ENCODE peak calls at places on chromosomes 13 and 19, in four cellular contexts. K is prostate gland, W is fibroblast of lung, A is WERI-Rb-1. S is an unnamed sample.

GRCh38 chr13:20394506-20394905 is 131.2 kb downstream of the CRYL1 start:
- DNase-seq in K (no peak), W (no peak), A (no peak), S (no peak)

GRCh38 chr19:46955813-46956371 is 63.7 kb upstream of the NPAS1 start:
- DNase-seq in A (no peak), W (no peak), K (no peak), S (no peak)

GRCh38 chr13:23440821-23441608 is 7.5 kb upstream of the SACS start:
- DNase-seq in W (no peak), K (no peak), A (no peak), S (no peak)

GRCh38 chr13:100269837-100270236 is 180.9 kb downstream of the PCCA start:
- DNase-seq in K (no peak), W (peak; percentile 89), A (no peak), S (no peak)

GRCh38 chr13:49165798-49166752 is 54.1 kb upstream of the MLNR start:
- DNase-seq in A (no peak), W (peak; percentile 46), K (no peak), S (no peak)

GRCh38 chr19:48466571-48467325 is 2.4 kb upstream of the CYTH2 start:
- DNase-seq in A (peak; percentile 76), K (no peak), W (no peak), S (no peak)

GRCh38 chr19:751501-752341 is 809 bp downstream of the MISP start:
- DNase-seq in K (no peak), A (no peak), W (peak; percentile 87), S (peak; percentile 34)

GRCh38 chr19:7450243-7451223 is 38.3 kb downstream of the PEX11G start:
- DNase-seq in K (no peak), W (peak; percentile 46), A (no peak), S (no peak)

GRCh38 chr19:45824041-45824471 is 8.9 kb upstream of the RSPH6A start:
- DNase-seq in K (peak; percentile 59), W (no peak), A (no peak), S (no peak)

GRCh38 chr13:110287031-110287828 is 19.7 kb downstream of the COL4A1 start:
- DNase-seq in A (no peak), K (no peak), W (no peak), S (no peak)

GRCh38 chr19:7326105-7326877 is 22.4 kb upstream of the ARHGEF18 start:
- DNase-seq in W (peak; percentile 11), K (no peak), A (peak; percentile 59), S (peak; percentile 54)

GRCh38 chr13:44307255-44307654 is 66.4 kb upstream of the SERP2 start:
- DNase-seq in W (peak; percentile 69), K (no peak), A (no peak), S (no peak)

GRCh38 chr19:12611361-12611699 is 610 bp downstream of the ZNF791 start:
- DNase-seq in K (peak; percentile 73), W (peak; percentile 73), A (peak; percentile 79), S (peak; percentile 86)

GRCh38 chr13:102484329-102484728 is 82.5 kb upstream of the FGF14 start:
- DNase-seq in A (no peak), W (peak; percentile 40), K (no peak), S (no peak)

GRCh38 chr19:35109395-35110112 is 6.1 kb upstream of the FXYD3 start:
- DNase-seq in K (no peak), W (no peak), A (peak; percentile 65), S (no peak)

GRCh38 chr19:35846038-35846668 is 6.2 kb downstream of the NPHS1 start:
- DNase-seq in A (no peak), W (no peak), K (no peak), S (no peak)

GRCh38 chr19:51771369-51771768 is 10.4 kb downstream of the FPR2 start:
- DNase-seq in A (no peak), W (no peak), K (no peak), S (no peak)

GRCh38 chr13:98216135-98216565 is 39.1 kb upstream of the RNF113B start:
- DNase-seq in W (peak; percentile 70), A (no peak), K (no peak), S (peak; percentile 81)

GRCh38 chr19:17020380-17020779 is 6.2 kb downstream of the CPAMD8 start:
- DNase-seq in A (no peak), W (no peak), K (no peak), S (no peak)

GRCh38 chr13:41652735-41653361 is 195.5 kb downstream of the RGCC start:
- DNase-seq in W (peak; percentile 84), K (peak; percentile 30), A (no peak), S (peak; percentile 37)

GRCh38 chr19:32928806-32929205 is 43.0 kb downstream of the CEP89 start:
- DNase-seq in A (no peak), K (no peak), W (no peak), S (no peak)

GRCh38 chr19:11710313-11710712 is 28.4 kb downstream of the ZNF823 start:
- DNase-seq in K (no peak), A (no peak), W (no peak), S (no peak)

GRCh38 chr19:13151605-13152355 is 1.6 kb downstream of the IER2 start:
- DNase-seq in K (peak; percentile 98), A (peak; percentile 96), W (peak; percentile 98), S (peak; percentile 99)

GRCh38 chr19:11203194-11204075 is 6.1 kb upstream of the KANK2 start:
- DNase-seq in A (peak; percentile 64), K (peak; percentile 34), W (peak; percentile 97), S (peak; percentile 85)

GRCh38 chr13:101989798-101990350 is 412.0 kb downstream of the FGF14 start:
- DNase-seq in A (no peak), W (no peak), K (no peak), S (no peak)

GRCh38 chr19:49241769-49242168 is 83.2 kb downstream of the SLC6A16 start:
- DNase-seq in W (no peak), K (no peak), A (no peak), S (no peak)

GRCh38 chr19:50861025-50861424 is 6.3 kb downstream of the KLK3 start:
- DNase-seq in A (no peak), K (peak; percentile 78), W (no peak), S (no peak)

GRCh38 chr19:19475845-19476828 is 39.2 kb downstream of the TSSK6 start:
- DNase-seq in K (no peak), W (no peak), A (peak; percentile 32), S (peak; percentile 81)

GRCh38 chr19:5058456-5059190 is 89.7 kb downstream of the KDM4B start:
- DNase-seq in A (no peak), W (no peak), K (no peak), S (no peak)

DNA sequence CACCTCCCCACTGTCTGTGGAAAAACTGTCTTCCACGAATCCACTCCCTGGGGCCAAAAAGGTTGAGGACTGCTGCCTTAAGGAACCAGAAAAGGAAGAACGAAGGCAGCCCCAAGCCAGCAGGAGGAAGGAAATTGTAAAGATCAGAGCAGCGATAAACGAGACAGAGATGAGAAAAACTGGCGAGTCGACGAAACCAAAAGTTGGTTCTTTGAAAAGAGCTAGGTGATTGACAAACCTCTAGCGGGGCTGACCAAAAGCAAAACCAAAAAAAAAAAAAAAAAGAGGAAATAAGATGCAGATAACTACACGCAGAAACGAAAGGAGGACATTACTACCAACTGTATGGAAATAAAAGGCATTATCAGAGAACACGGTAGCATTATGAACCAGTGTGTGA is 76.9 kb downstream of the GADD45B start:
- DNase-seq in A (no peak), W (no peak), K (no peak), S (no peak)
- H3K27ac ChIP-seq in A (no peak overlapping the region), W (no peak overlapping the region), K (peak overlapping the region; percentile 40), S (no peak overlapping the region)

DNA sequence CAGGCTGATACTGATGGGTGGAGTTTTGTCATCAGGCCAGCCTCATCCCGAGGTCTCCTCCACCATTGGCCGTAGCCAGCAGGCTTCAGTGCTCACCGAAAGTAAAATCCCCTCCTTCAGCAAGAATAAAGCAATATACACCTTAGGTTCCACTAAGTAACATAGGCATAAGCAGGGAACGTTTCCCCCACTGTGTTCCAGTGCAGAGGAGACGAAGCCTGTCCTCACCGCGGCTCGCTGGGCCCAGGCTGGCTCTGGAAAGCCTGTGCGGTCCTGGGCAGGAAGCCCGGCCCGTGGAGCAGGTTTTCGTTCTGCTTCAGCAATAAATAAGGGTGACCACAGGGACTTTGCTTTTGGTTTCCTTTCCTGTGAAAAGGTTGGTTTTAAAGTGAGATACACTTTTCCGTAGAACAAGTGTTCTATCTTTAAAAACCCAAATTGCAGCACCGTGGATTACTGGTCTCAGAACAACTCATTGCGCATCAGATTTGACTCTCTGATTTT is 16.3 kb upstream of the TEX29 start:
- DNase-seq in W (no peak), K (no peak), A (no peak), S (no peak)
- H3K36me3 ChIP-seq in W (peaks cover 14% of the 10 kb centered on the region), K (peaks cover 3% of the 10 kb centered on the region), A (peaks cover 55% of the 10 kb centered on the region), S (peaks cover 13% of the 10 kb centered on the region)

GRCh38 chr19:8453616-8454015 is 8.8 kb downstream of the HNRNPM start:
- DNase-seq in A (no peak), K (no peak), W (no peak), S (no peak)

GRCh38 chr19:8456064-8456463 is 11.3 kb downstream of the HNRNPM start:
- DNase-seq in A (peak; percentile 18), W (no peak), K (no peak), S (no peak)

GRCh38 chr19:8454218-8454617 is 9.4 kb downstream of the HNRNPM start:
- DNase-seq in A (no peak), K (no peak), W (no peak), S (no peak)

GRCh38 chr19:8457209-8457608 is 12.4 kb downstream of the HNRNPM start:
- DNase-seq in A (no peak), W (no peak), K (no peak), S (no peak)

DNA sequence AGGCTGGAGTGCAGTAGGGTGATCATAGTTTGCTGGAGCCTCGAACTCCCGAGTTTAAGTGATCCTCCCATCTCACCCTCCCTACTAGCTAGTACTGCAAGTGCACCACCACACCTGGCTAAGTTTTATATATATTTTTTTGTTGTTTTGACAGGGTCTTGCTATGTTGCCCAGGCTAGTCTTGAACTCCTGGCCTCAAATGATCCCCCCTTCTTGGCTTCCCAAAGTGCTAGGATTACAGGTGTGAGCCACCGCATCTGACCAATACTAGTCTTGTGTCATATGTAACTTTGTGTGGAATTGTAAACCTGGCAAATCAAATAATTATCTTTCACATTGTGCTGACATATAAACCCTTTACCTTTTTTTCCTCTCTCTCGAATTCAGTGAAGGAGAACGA is 10.2 kb downstream of the HNRNPM start:
- DNase-seq in K (no peak), A (no peak), W (no peak), S (no peak)
- H3K4me3 ChIP-seq in K (no peak overlapping the region), A (no peak overlapping the region), W (no peak overlapping the region), S (no peak overlapping the region)

GRCh38 chr19:18192673-18193387 is at the start of gene MPV17L2:
- DNase-seq in A (peak; percentile 99), W (peak; percentile 100), K (peak; percentile 100), S (peak; percentile 100)

GRCh38 chr19:18190278-18190677 is 2.7 kb upstream of the MPV17L2 start:
- DNase-seq in K (no peak), W (no peak), A (no peak), S (no peak)

GRCh38 chr19:18193388-18194207 is 580 bp downstream of the MPV17L2 start:
- DNase-seq in W (no peak), K (no peak), A (no peak), S (peak; percentile 42)

GRCh38 chr19:18194208-18194530 is 1.2 kb downstream of the MPV17L2 start:
- DNase-seq in W (no peak), A (no peak), K (no peak), S (no peak)

DNA sequence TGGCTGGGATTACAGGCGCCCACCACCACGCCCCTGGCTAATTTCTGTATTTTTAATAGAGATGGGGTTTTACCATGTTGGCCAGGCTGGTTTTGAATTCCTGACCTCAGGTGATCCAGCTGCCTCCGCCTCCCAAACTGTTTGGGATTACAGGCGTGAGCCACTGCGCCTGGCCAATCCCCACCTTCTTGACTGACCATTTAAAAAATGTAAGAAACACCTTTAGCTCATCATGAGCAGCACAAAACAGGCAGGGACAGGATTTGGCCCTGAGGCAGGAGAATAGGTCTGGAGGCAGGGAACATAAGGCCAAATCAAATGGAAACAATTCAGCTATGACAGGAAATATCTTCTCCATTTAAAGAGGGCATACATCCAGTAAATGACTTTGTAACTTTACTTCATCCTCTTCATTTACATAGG is 1.4 kb upstream of the MPV17L2 start:
- DNase-seq in K (no peak), W (no peak), A (peak; percentile 64), S (no peak)
- H3K27ac ChIP-seq in K (peak overlapping the region; percentile 93), W (peak overlapping the region; percentile 87), A (peak overlapping the region; percentile 71), S (no peak overlapping the region)

S was measured in SJCRH30.